ENCODE peak calls at places on chromosomes 6 and 20, in four cellular contexts. K is heart right ventricle, L is IMR-90, S is HCT116. O is an unnamed sample. For H3K4me1, the result is how much of the 10 kb centered on the place peaks cover.

GRCh38 chr6:145332001-145332400 is 403.3 kb downstream of the EPM2A start:
- DNase-seq in K (no peak), L (no peak), S (no peak), O (no peak)

GRCh38 chr6:47105469-47106188 is 63.5 kb upstream of the ADGRF1 start:
- DNase-seq in S (no peak), L (no peak), K (no peak), O (no peak)

GRCh38 chr20:33936651-33937050 is 57.1 kb upstream of the RALY start:
- DNase-seq in L (no peak), S (no peak), K (no peak), O (no peak)

GRCh38 chr6:48757661-48758060 is 646.7 kb upstream of the PTCHD4 start:
- DNase-seq in K (no peak), L (no peak), S (no peak), O (no peak)

GRCh38 chr6:166977626-166978550 is 21.3 kb upstream of the CEP43 start:
- DNase-seq in K (no peak), L (no peak), S (no peak), O (no peak)

GRCh38 chr20:19113343-19113930 is 99.0 kb upstream of the SLC24A3 start:
- DNase-seq in L (no peak), S (no peak), K (no peak), O (no peak)

GRCh38 chr6:39752835-39753744 is 27.9 kb upstream of the KIF6 start:
- DNase-seq in S (no peak), L (no peak), K (no peak), O (no peak)

GRCh38 chr6:63560806-63561672 is 11.2 kb upstream of the LOC128125822 start:
- DNase-seq in S (no peak), L (peak), K (no peak), O (no peak)

GRCh38 chr20:11315506-11315905 is 602.2 kb upstream of the BTBD3 start:
- DNase-seq in S (no peak), K (no peak), L (no peak), O (no peak)

GRCh38 chr6:134123666-134124208 is 71.3 kb upstream of the SLC2A12 start:
- DNase-seq in L (peak), K (no peak), S (peak), O (no peak)

GRCh38 chr6:65289491-65289890 is 417.5 kb downstream of the EYS start:
- DNase-seq in S (no peak), L (peak), K (no peak), O (no peak)

DNA sequence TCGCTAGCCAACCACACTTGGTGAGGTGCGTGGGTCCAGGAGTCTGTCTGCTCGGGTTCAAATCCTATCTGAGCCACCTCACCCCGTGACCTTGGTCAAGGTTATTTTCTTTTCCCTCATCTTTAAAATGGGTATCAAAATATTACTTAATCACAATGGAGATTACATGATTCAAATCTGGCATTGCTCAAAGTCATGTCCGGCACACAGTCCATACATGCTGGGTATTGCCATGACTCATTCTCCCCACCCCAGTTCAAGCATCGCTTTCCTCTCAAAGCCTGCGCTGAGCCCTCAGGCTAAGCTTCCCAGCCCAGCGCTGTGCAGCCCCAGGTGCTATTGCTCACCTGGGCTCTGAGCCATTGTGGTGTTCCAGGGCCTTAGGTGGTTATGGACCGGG is 27.1 kb downstream of the WRNIP1 start:
- DNase-seq in K (no peak), S (peak), L (peak), O (no peak)
- H3K4me1 ChIP-seq in K (under half), S (under half), L (under half), O (under half)

GRCh38 chr6:56385981-56386593 is 138.7 kb upstream of the COL21A1 start:
- DNase-seq in L (no peak), K (no peak), S (no peak), O (no peak)

GRCh38 chr6:56380476-56380875 is 133.1 kb upstream of the COL21A1 start:
- DNase-seq in K (no peak), L (no peak), S (no peak), O (no peak)

GRCh38 chr6:56378966-56379608 is 131.7 kb upstream of the COL21A1 start:
- DNase-seq in S (no peak), L (no peak), K (no peak), O (no peak)

GRCh38 chr6:56381852-56382251 is 134.5 kb upstream of the COL21A1 start:
- DNase-seq in K (no peak), S (no peak), L (peak), O (no peak)

GRCh38 chr6:56382416-56382940 is 135.1 kb upstream of the COL21A1 start:
- DNase-seq in L (no peak), S (no peak), K (no peak), O (no peak)
- H3K27ac ChIP-seq in L (no peak), S (no peak), K (no peak), O (no peak)

GRCh38 chr20:45191926-45192325 is 14.9 kb upstream of the SEMG1 start:
- DNase-seq in S (no peak), L (no peak), K (no peak), O (no peak)
- TF ChIP-seq CTCF in S (no peak), L (no peak), K (no peak), O (no peak)

GRCh38 chr6:15343490-15344185 is 97.8 kb downstream of the JARID2 start:
- DNase-seq in S (no peak), L (no peak), K (no peak), O (no peak)
- H3K4me1 ChIP-seq in S (under half), L (under half), K (under half), O (under half)

GRCh38 chr6:41935685-41936072 is 5.9 kb downstream of the CCND3 start:
- DNase-seq in K (no peak), S (no peak), L (no peak), O (no peak)

GRCh38 chr6:41937881-41938574 is 3.6 kb downstream of the CCND3 start:
- DNase-seq in S (no peak), L (no peak), K (peak), O (no peak)

GRCh38 chr6:41938590-41938989 is 3.0 kb downstream of the CCND3 start:
- DNase-seq in S (no peak), L (no peak), K (no peak), O (no peak)

GRCh38 chr6:41936073-41936837 is 5.4 kb downstream of the CCND3 start:
- DNase-seq in L (peak), K (peak), S (peak), O (peak)

DNA sequence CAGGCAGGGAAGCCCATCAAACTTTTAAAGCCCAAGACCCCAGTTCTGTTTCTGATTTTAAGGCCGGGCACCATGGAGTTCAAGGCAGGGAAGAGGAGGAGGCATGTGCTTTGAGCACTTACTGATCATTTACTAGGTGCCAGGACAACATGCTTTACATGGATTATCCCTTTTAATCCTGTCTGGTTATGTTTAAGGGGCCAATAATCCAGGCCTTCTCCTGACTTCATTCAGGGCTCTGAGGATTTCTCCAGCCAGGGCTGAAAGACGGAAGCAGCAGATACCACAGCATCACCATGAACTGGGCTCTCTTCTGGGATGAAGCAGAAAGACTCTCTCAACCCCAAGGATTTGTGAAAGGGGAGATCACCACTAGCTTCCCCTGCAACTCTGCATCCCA is 4.1 kb downstream of the CCND3 start:
- DNase-seq in L (no peak), S (no peak), K (no peak), O (no peak)
- H3K27ac ChIP-seq in L (no peak), S (no peak), K (peak), O (peak)

DNA sequence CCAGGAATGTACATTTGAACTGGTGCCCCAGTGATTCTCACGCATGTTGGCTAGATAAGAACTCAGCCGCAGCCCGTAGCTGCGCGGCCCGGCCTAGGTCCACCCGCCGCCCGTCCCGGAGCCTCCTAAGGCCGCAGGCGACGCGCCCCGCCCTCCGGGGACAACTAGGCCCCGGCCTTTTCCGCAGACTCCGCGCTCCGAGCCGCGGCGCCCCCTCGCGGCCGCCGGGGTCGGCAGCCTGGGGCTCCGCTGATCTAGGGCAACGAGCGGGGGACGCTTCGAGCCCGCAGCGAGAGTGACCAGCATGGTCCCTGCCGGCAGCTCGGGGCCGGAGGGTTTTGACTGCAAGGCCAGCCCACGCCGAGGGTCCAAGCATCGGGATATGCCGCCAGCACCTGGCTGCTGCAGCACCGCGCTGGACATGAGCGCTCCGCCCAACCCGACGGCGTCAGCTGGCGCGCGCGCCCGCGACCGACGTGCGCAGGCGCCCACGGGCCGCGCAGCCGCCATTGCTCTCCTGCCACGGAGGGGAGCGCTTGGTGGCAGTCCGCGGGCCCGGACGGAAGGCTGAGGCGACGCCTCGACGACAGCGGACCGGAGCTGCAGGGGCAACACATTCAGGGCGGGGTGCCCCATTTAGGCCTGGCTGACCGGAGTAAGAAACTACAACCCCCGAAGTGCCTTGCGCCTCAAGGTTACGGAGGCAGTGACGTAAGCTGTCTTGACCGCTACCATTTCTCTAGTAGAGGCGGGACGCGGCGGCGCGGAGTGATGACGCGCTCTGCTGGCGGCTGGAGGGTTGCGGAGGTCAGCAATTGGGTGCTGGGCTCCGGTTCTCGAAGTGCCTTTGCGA is at the start of gene AP5S1:
- DNase-seq in K (peak), L (peak), S (peak), O (peak)
- TF ChIP-seq CTCF in K (peak), L (peak), S (peak), O (peak)

GRCh38 chr6:106186714-106187113 is 100.6 kb downstream of the PRDM1 start:
- DNase-seq in K (no peak), L (no peak), S (no peak), O (no peak)

GRCh38 chr6:106186172-106186571 is 100.0 kb downstream of the PRDM1 start:
- DNase-seq in K (no peak), L (no peak), S (no peak), O (no peak)

GRCh38 chr6:106185626-106186025 is 99.5 kb downstream of the PRDM1 start:
- DNase-seq in L (no peak), S (no peak), K (no peak), O (no peak)

GRCh38 chr6:106187424-106187982 is 101.4 kb downstream of the PRDM1 start:
- DNase-seq in S (no peak), L (no peak), K (no peak), O (no peak)

GRCh38 chr6:106188104-106188794 is 102.1 kb downstream of the PRDM1 start:
- DNase-seq in S (no peak), K (no peak), L (no peak), O (no peak)
- H3K4me1 ChIP-seq in S (under half), K (under half), L (under half), O (under half)

GRCh38 chr6:70376628-70377027 is 36.7 kb upstream of the FAM135A start:
- DNase-seq in K (no peak), L (no peak), S (no peak), O (no peak)
- H3K27ac ChIP-seq in K (no peak), L (no peak), S (no peak), O (no peak)